ENCODE peak calls at places on chromosomes 5 and 9, in eight cellular contexts. One of them, this sample, is unnamed.

GRCh38 chr5:144333336-144333920 is 162.8 kb downstream of the KCTD16 start:
- DNase-seq in upper lobe of right lung: no peak
- DNase-seq in ovary: no peak
- DNase-seq in CD8-positive, alpha-beta memory T cell: no peak
- DNase-seq in SK-N-SH: no peak
- DNase-seq in A549: no peak
- DNase-seq in pancreas: no peak
- DNase-seq in SJSA1: no peak
- DNase-seq in this sample: no peak

GRCh38 chr9:13535141-13535540 is 255.6 kb upstream of the MPDZ start:
- DNase-seq in upper lobe of right lung: no peak
- DNase-seq in ovary: no peak
- DNase-seq in CD8-positive, alpha-beta memory T cell: no peak
- DNase-seq in SK-N-SH: no peak
- DNase-seq in A549: no peak
- DNase-seq in pancreas: no peak
- DNase-seq in SJSA1: no peak
- DNase-seq in this sample: no peak

GRCh38 chr5:38404667-38405276 is 146.4 kb downstream of the EGFLAM start:
- DNase-seq in upper lobe of right lung: no peak
- DNase-seq in ovary: no peak
- DNase-seq in CD8-positive, alpha-beta memory T cell: no peak
- DNase-seq in SK-N-SH: peak; percentile 13
- DNase-seq in A549: peak; percentile 10
- DNase-seq in pancreas: peak; percentile 22
- DNase-seq in SJSA1: no peak
- DNase-seq in this sample: no peak

GRCh38 chr9:129270205-129270604 is 92.1 kb upstream of the IER5L start:
- DNase-seq in upper lobe of right lung: no peak
- DNase-seq in ovary: no peak
- DNase-seq in CD8-positive, alpha-beta memory T cell: no peak
- DNase-seq in SK-N-SH: no peak
- DNase-seq in A549: no peak
- DNase-seq in pancreas: no peak
- DNase-seq in SJSA1: no peak
- DNase-seq in this sample: no peak

GRCh38 chr5:31767335-31768031 is 128.6 kb downstream of the PDZD2 start:
- DNase-seq in upper lobe of right lung: no peak
- DNase-seq in ovary: no peak
- DNase-seq in CD8-positive, alpha-beta memory T cell: no peak
- DNase-seq in SK-N-SH: no peak
- DNase-seq in A549: no peak
- DNase-seq in pancreas: no peak
- DNase-seq in SJSA1: no peak
- DNase-seq in this sample: no peak

GRCh38 chr5:17186271-17186670 is 31.2 kb upstream of the BASP1 start:
- DNase-seq in upper lobe of right lung: no peak
- DNase-seq in ovary: no peak
- DNase-seq in CD8-positive, alpha-beta memory T cell: no peak
- DNase-seq in SK-N-SH: no peak
- DNase-seq in A549: no peak
- DNase-seq in pancreas: no peak
- DNase-seq in SJSA1: no peak
- DNase-seq in this sample: no peak

GRCh38 chr5:116466740-116467139 is 107.9 kb downstream of the SEMA6A start:
- DNase-seq in upper lobe of right lung: no peak
- DNase-seq in ovary: no peak
- DNase-seq in CD8-positive, alpha-beta memory T cell: no peak
- DNase-seq in SK-N-SH: no peak
- DNase-seq in A549: no peak
- DNase-seq in pancreas: no peak
- DNase-seq in SJSA1: no peak
- DNase-seq in this sample: no peak

GRCh38 chr5:58905944-58906343 is 323.1 kb downstream of the RAB3C start:
- DNase-seq in upper lobe of right lung: no peak
- DNase-seq in ovary: no peak
- DNase-seq in CD8-positive, alpha-beta memory T cell: no peak
- DNase-seq in SK-N-SH: no peak
- DNase-seq in A549: no peak
- DNase-seq in pancreas: no peak
- DNase-seq in SJSA1: no peak
- DNase-seq in this sample: no peak

GRCh38 chr5:38634961-38635369 is 78.5 kb upstream of the LIFR start:
- DNase-seq in upper lobe of right lung: no peak
- DNase-seq in ovary: no peak
- DNase-seq in CD8-positive, alpha-beta memory T cell: no peak
- DNase-seq in SK-N-SH: no peak
- DNase-seq in A549: peak; percentile 16
- DNase-seq in pancreas: no peak
- DNase-seq in SJSA1: no peak
- DNase-seq in this sample: no peak

GRCh38 chr5:112417931-112418358 is 1.1 kb downstream of the EPB41L4A start:
- DNase-seq in upper lobe of right lung: peak; percentile 70
- DNase-seq in ovary: peak; percentile 30
- DNase-seq in CD8-positive, alpha-beta memory T cell: peak; percentile 43
- DNase-seq in SK-N-SH: peak; percentile 28
- DNase-seq in A549: no peak
- DNase-seq in pancreas: no peak
- DNase-seq in SJSA1: peak; percentile 20
- DNase-seq in this sample: peak; percentile 61

GRCh38 chr5:56311306-56311904 is 78.3 kb upstream of the ANKRD55 start:
- DNase-seq in upper lobe of right lung: no peak
- DNase-seq in ovary: no peak
- DNase-seq in CD8-positive, alpha-beta memory T cell: no peak
- DNase-seq in SK-N-SH: no peak
- DNase-seq in A549: no peak
- DNase-seq in pancreas: no peak
- DNase-seq in SJSA1: no peak
- DNase-seq in this sample: no peak

GRCh38 chr9:89189215-89189614 is 10.6 kb upstream of the SHC3 start:
- DNase-seq in upper lobe of right lung: no peak
- DNase-seq in ovary: no peak
- DNase-seq in CD8-positive, alpha-beta memory T cell: no peak
- DNase-seq in SK-N-SH: no peak
- DNase-seq in A549: no peak
- DNase-seq in pancreas: no peak
- DNase-seq in SJSA1: no peak
- DNase-seq in this sample: no peak

GRCh38 chr9:104025945-104026344 is 68.2 kb upstream of the SMC2 start:
- DNase-seq in upper lobe of right lung: no peak
- DNase-seq in ovary: no peak
- DNase-seq in CD8-positive, alpha-beta memory T cell: no peak
- DNase-seq in SK-N-SH: no peak
- DNase-seq in A549: no peak
- DNase-seq in pancreas: no peak
- DNase-seq in SJSA1: no peak
- DNase-seq in this sample: no peak

GRCh38 chr5:142143878-142144277 is 35.3 kb downstream of the NDFIP1 start:
- DNase-seq in upper lobe of right lung: no peak
- DNase-seq in ovary: no peak
- DNase-seq in CD8-positive, alpha-beta memory T cell: no peak
- DNase-seq in SK-N-SH: peak; percentile 47
- DNase-seq in A549: peak; percentile 52
- DNase-seq in pancreas: no peak
- DNase-seq in SJSA1: no peak
- DNase-seq in this sample: no peak

GRCh38 chr9:121135642-121136041 is 60.9 kb downstream of the CNTRL start:
- DNase-seq in upper lobe of right lung: no peak
- DNase-seq in ovary: no peak
- DNase-seq in CD8-positive, alpha-beta memory T cell: no peak
- DNase-seq in SK-N-SH: no peak
- DNase-seq in A549: no peak
- DNase-seq in pancreas: no peak
- DNase-seq in SJSA1: no peak
- DNase-seq in this sample: no peak

GRCh38 chr5:143024227-143024920 is 254.2 kb downstream of the ARHGAP26 start:
- DNase-seq in upper lobe of right lung: no peak
- DNase-seq in ovary: no peak
- DNase-seq in CD8-positive, alpha-beta memory T cell: no peak
- DNase-seq in SK-N-SH: no peak
- DNase-seq in A549: no peak
- DNase-seq in pancreas: no peak
- DNase-seq in SJSA1: no peak
- DNase-seq in this sample: no peak

GRCh38 chr9:134591082-134591571 is 50.5 kb upstream of the COL5A1 start:
- DNase-seq in upper lobe of right lung: no peak
- DNase-seq in ovary: no peak
- DNase-seq in CD8-positive, alpha-beta memory T cell: no peak
- DNase-seq in SK-N-SH: no peak
- DNase-seq in A549: no peak
- DNase-seq in pancreas: no peak
- DNase-seq in SJSA1: peak; percentile 45
- DNase-seq in this sample: no peak

GRCh38 chr9:134591573-134591981 is 50.0 kb upstream of the COL5A1 start:
- DNase-seq in upper lobe of right lung: no peak
- DNase-seq in ovary: no peak
- DNase-seq in CD8-positive, alpha-beta memory T cell: no peak
- DNase-seq in SK-N-SH: peak; percentile 59
- DNase-seq in A549: no peak
- DNase-seq in pancreas: no peak
- DNase-seq in SJSA1: no peak
- DNase-seq in this sample: no peak

GRCh38 chr9:134593286-134593685 is 48.3 kb upstream of the COL5A1 start:
- DNase-seq in upper lobe of right lung: no peak
- DNase-seq in ovary: no peak
- DNase-seq in CD8-positive, alpha-beta memory T cell: no peak
- DNase-seq in SK-N-SH: no peak
- DNase-seq in A549: no peak
- DNase-seq in pancreas: no peak
- DNase-seq in SJSA1: no peak
- DNase-seq in this sample: no peak

GRCh38 chr9:134592819-134593200 is 48.8 kb upstream of the COL5A1 start:
- DNase-seq in upper lobe of right lung: no peak
- DNase-seq in ovary: no peak
- DNase-seq in CD8-positive, alpha-beta memory T cell: no peak
- DNase-seq in SK-N-SH: no peak
- DNase-seq in A549: no peak
- DNase-seq in pancreas: no peak
- DNase-seq in SJSA1: no peak
- DNase-seq in this sample: no peak

GRCh38 chr9:134592018-134592818 is 49.4 kb upstream of the COL5A1 start:
- DNase-seq in upper lobe of right lung: peak; percentile 64
- DNase-seq in ovary: no peak
- DNase-seq in CD8-positive, alpha-beta memory T cell: no peak
- DNase-seq in SK-N-SH: no peak
- DNase-seq in A549: peak; percentile 56
- DNase-seq in pancreas: no peak
- DNase-seq in SJSA1: peak; percentile 93
- DNase-seq in this sample: peak; percentile 48
- H3K4me3 ChIP-seq in upper lobe of right lung: no peak overlapping the region
- H3K4me3 ChIP-seq in ovary: no peak overlapping the region
- H3K4me3 ChIP-seq in CD8-positive, alpha-beta memory T cell: no peak overlapping the region
- H3K4me3 ChIP-seq in SK-N-SH: no peak overlapping the region
- H3K4me3 ChIP-seq in A549: no peak overlapping the region
- H3K4me3 ChIP-seq in pancreas: no peak overlapping the region
- H3K4me3 ChIP-seq in SJSA1: no peak overlapping the region
- H3K4me3 ChIP-seq in this sample: no peak overlapping the region

DNA sequence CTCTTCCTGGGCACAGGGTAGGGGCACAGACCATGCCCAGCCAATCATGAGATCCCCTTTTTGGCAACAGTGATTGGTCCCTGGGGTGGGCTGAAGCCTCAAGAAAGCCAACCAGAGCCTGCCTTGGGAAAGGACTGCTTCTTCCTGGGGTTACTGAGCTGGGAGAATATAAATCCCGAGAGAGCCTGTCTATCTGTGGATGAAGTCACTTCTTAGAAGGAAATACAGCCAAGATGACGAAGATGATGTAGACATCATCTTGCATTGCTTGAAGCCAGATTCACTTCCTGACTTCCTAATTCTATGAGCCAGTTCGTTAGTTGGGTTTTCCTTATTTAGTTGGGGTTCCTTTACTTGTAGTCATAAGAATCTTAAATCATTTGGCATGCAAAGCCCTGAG is 50.1 kb upstream of the PWWP2A start:
- DNase-seq in upper lobe of right lung: no peak
- DNase-seq in ovary: no peak
- DNase-seq in CD8-positive, alpha-beta memory T cell: no peak
- DNase-seq in SK-N-SH: no peak
- DNase-seq in A549: no peak
- DNase-seq in pancreas: no peak
- DNase-seq in SJSA1: peak; percentile 32
- DNase-seq in this sample: no peak
- H3K4me1 ChIP-seq in upper lobe of right lung: peaks cover 21% of the 10 kb centered on the region
- H3K4me1 ChIP-seq in ovary: peaks cover 26% of the 10 kb centered on the region
- H3K4me1 ChIP-seq in CD8-positive, alpha-beta memory T cell: no peaks in the 10 kb centered on the region
- H3K4me1 ChIP-seq in SK-N-SH: peaks cover 34% of the 10 kb centered on the region
- H3K4me1 ChIP-seq in A549: peaks cover 21% of the 10 kb centered on the region
- H3K4me1 ChIP-seq in pancreas: no peaks in the 10 kb centered on the region
- H3K4me1 ChIP-seq in SJSA1: peaks cover 36% of the 10 kb centered on the region
- H3K4me1 ChIP-seq in this sample: peaks cover 42% of the 10 kb centered on the region

DNA sequence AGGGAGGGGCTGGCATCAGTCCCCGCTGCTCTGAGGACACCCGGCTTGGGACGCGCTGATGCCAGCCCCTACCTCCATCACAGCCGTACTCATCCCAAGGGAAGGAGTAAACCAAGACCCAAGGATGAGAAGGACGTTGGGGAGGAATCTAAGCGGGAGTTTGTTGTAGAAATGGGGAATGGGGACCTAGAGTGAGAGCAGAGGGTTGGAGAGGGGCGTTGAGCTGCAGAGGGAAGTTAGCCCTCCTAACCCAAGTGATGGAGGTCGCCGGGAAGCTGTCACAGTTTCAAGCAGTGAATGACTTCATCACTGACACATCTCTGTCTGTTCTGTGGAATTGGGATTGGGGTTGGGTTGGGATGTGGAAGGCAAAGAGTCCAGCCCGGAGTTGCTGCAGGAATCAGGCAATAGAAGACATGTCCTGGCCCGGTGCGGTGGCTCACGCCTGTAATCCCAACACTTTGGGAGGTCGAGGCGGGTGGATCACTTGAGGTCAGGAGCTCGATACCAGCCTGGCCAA is 759 bp upstream of the SUSD1 start:
- DNase-seq in upper lobe of right lung: no peak
- DNase-seq in ovary: no peak
- DNase-seq in CD8-positive, alpha-beta memory T cell: no peak
- DNase-seq in SK-N-SH: no peak
- DNase-seq in A549: peak; percentile 30
- DNase-seq in pancreas: no peak
- DNase-seq in SJSA1: peak; percentile 19
- DNase-seq in this sample: no peak
- H3K4me3 ChIP-seq in upper lobe of right lung: peak overlapping the region; percentile 59
- H3K4me3 ChIP-seq in ovary: no peak overlapping the region
- H3K4me3 ChIP-seq in CD8-positive, alpha-beta memory T cell: peak overlapping the region; percentile 35
- H3K4me3 ChIP-seq in SK-N-SH: no peak overlapping the region
- H3K4me3 ChIP-seq in A549: peak overlapping the region; percentile 87
- H3K4me3 ChIP-seq in pancreas: peak overlapping the region; percentile 62
- H3K4me3 ChIP-seq in SJSA1: peak overlapping the region; percentile 62
- H3K4me3 ChIP-seq in this sample: no peak overlapping the region

GRCh38 chr5:14178671-14179211 is 35.6 kb downstream of the TRIO start:
- DNase-seq in upper lobe of right lung: no peak
- DNase-seq in ovary: no peak
- DNase-seq in CD8-positive, alpha-beta memory T cell: no peak
- DNase-seq in SK-N-SH: no peak
- DNase-seq in A549: peak; percentile 51
- DNase-seq in pancreas: no peak
- DNase-seq in SJSA1: peak; percentile 87
- DNase-seq in this sample: no peak
- H3K4me1 ChIP-seq in upper lobe of right lung: peaks cover 24% of the 10 kb centered on the region
- H3K4me1 ChIP-seq in ovary: peaks cover 35% of the 10 kb centered on the region
- H3K4me1 ChIP-seq in CD8-positive, alpha-beta memory T cell: no peaks in the 10 kb centered on the region
- H3K4me1 ChIP-seq in SK-N-SH: peaks cover 50% of the 10 kb centered on the region
- H3K4me1 ChIP-seq in A549: peaks cover 96% of the 10 kb centered on the region
- H3K4me1 ChIP-seq in pancreas: no peaks in the 10 kb centered on the region
- H3K4me1 ChIP-seq in SJSA1: peaks cover 84% of the 10 kb centered on the region
- H3K4me1 ChIP-seq in this sample: peaks cover 18% of the 10 kb centered on the region

This sample was measured in heart right ventricle.